ENCODE peak calls at places on chromosomes 2 and 18, in six cellular contexts. H is A549, M is H1, W is WTC11, Z is HepG2, C is K562. X is an unnamed sample.
A peak's percentile ranks its signal among the peaks of the same experiment; 100 is the strongest.

GRCh38 chr2:38534746-38535403 is 67.9 kb downstream of the HNRNPLL start:
- DNase-seq in H (no peak), M (no peak), W (no peak), Z (no peak), C (no peak), X (no peak)

GRCh38 chr2:579351-579886 is 97.8 kb downstream of the TMEM18 start:
- DNase-seq in H (no peak), M (no peak), W (no peak), Z (no peak), C (no peak), X (no peak)

GRCh38 chr18:27094621-27095020 is 90.5 kb downstream of the CHST9 start:
- DNase-seq in H (no peak), M (no peak), W (no peak), Z (peak; percentile 37), C (no peak), X (no peak)

GRCh38 chr2:190911813-190912212 is 31.2 kb downstream of the GLS start:
- DNase-seq in H (no peak), M (no peak), W (no peak), Z (no peak), C (no peak), X (no peak)

GRCh38 chr2:149470046-149470445 is 117.5 kb downstream of the MMADHC start:
- DNase-seq in H (no peak), M (no peak), W (no peak), Z (no peak), C (no peak), X (no peak)

GRCh38 chr2:84878896-84879594 is 1.8 kb downstream of the TRABD2A start:
- DNase-seq in H (no peak), M (no peak), W (no peak), Z (no peak), C (no peak), X (no peak)

GRCh38 chr2:218295029-218295428 is 2.7 kb upstream of the TMBIM1 start:
- DNase-seq in H (no peak), M (no peak), W (no peak), Z (no peak), C (no peak), X (peak; percentile 90)

GRCh38 chr2:112031473-112031872 is 23.6 kb upstream of the TMEM87B start:
- DNase-seq in H (no peak), M (peak; percentile 44), W (no peak), Z (no peak), C (no peak), X (no peak)

GRCh38 chr2:27807476-27807875 is 36.0 kb downstream of the MRPL33 start:
- DNase-seq in H (no peak), M (no peak), W (peak; percentile 45), Z (peak; percentile 36), C (no peak), X (peak; percentile 57)

GRCh38 chr18:50009772-50010171 is 185.2 kb downstream of the MYO5B start:
- DNase-seq in H (peak; percentile 21), M (peak; percentile 62), W (peak; percentile 64), Z (peak; percentile 49), C (peak; percentile 27), X (peak; percentile 40)

GRCh38 chr18:58321986-58322385 is 278.0 kb downstream of the NEDD4L start:
- DNase-seq in H (peak; percentile 66), M (no peak), W (no peak), Z (peak; percentile 50), C (peak; percentile 78), X (peak; percentile 65)

GRCh38 chr18:3051718-3052410 is 38.9 kb upstream of the LPIN2 start:
- DNase-seq in H (peak; percentile 23), M (no peak), W (no peak), Z (peak; percentile 99), C (no peak), X (no peak)

GRCh38 chr2:70003093-70003830 is 41.8 kb upstream of the ASPRV1 start:
- DNase-seq in H (no peak), M (peak; percentile 42), W (no peak), Z (no peak), C (no peak), X (no peak)

GRCh38 chr2:217854684-217855083 is 148.1 kb downstream of the TNS1 start:
- DNase-seq in H (no peak), M (no peak), W (no peak), Z (no peak), C (no peak), X (no peak)

GRCh38 chr2:46067501-46068292 is 229.5 kb upstream of the EPAS1 start:
- DNase-seq in H (peak; percentile 79), M (no peak), W (no peak), Z (peak; percentile 68), C (no peak), X (peak; percentile 98)

GRCh38 chr2:102122115-102122514 is 20.4 kb upstream of the IL1R1 start:
- DNase-seq in H (no peak), M (no peak), W (no peak), Z (no peak), C (no peak), X (no peak)

GRCh38 chr2:239399404-239399999 is 1.3 kb downstream of the HDAC4 start:
- DNase-seq in H (peak; percentile 8), M (no peak), W (no peak), Z (peak; percentile 75), C (peak; percentile 10), X (peak; percentile 36)

GRCh38 chr2:119749405-119750066 is 10.2 kb upstream of the PTPN4 start:
- DNase-seq in H (no peak), M (no peak), W (no peak), Z (no peak), C (no peak), X (peak; percentile 63)

GRCh38 chr2:66753247-66754019 is 318.5 kb downstream of the MEIS1 start:
- DNase-seq in H (no peak), M (no peak), W (no peak), Z (no peak), C (no peak), X (no peak)

GRCh38 chr2:85017436-85018048 is 46.6 kb downstream of the KCMF1 start:
- DNase-seq in H (no peak), M (no peak), W (no peak), Z (no peak), C (no peak), X (peak; percentile 61)

GRCh38 chr18:60549338-60549960 is 176.9 kb upstream of the MC4R start:
- DNase-seq in H (peak; percentile 1), M (no peak), W (no peak), Z (peak; percentile 44), C (peak; percentile 10), X (peak; percentile 64)

GRCh38 chr18:12628706-12629702 is 28.9 kb downstream of the SPIRE1 start:
- DNase-seq in H (no peak), M (no peak), W (no peak), Z (no peak), C (no peak), X (peak; percentile 55)
- TF ChIP-seq JUN in H (no peak), M (no peak), W (no peak), Z (no peak), C (no peak), X (no peak)

GRCh38 chr2:64453710-64454315 is at the start of gene LGALSL:
- DNase-seq in H (peak; percentile 76), M (peak; percentile 86), W (peak; percentile 85), Z (peak; percentile 66), C (peak; percentile 62), X (peak; percentile 66)

GRCh38 chr2:64456298-64456697 is 2.3 kb downstream of the LGALSL start:
- DNase-seq in H (no peak), M (no peak), W (no peak), Z (no peak), C (no peak), X (no peak)

GRCh38 chr2:64455031-64455332 is 1.0 kb downstream of the LGALSL start:
- DNase-seq in H (no peak), M (no peak), W (no peak), Z (no peak), C (no peak), X (no peak)

GRCh38 chr2:64454316-64455030 is 511 bp downstream of the LGALSL start:
- DNase-seq in H (peak; percentile 68), M (peak; percentile 76), W (peak; percentile 76), Z (no peak), C (peak; percentile 63), X (peak; percentile 51)

GRCh38 chr2:64455545-64455944 is 1.6 kb downstream of the LGALSL start:
- DNase-seq in H (peak; percentile 38), M (no peak), W (no peak), Z (peak; percentile 25), C (no peak), X (no peak)
- TF ChIP-seq JUN in H (no peak), M (no peak), W (no peak), Z (no peak), C (no peak), X (no peak)

GRCh38 chr2:232368311-232368731 is 10.2 kb upstream of the ALPP start:
- DNase-seq in H (peak; percentile 21), M (no peak), W (peak; percentile 19), Z (no peak), C (no peak), X (no peak)

GRCh38 chr2:232372231-232373208 is 6.0 kb upstream of the ALPP start:
- DNase-seq in H (no peak), M (no peak), W (peak; percentile 3), Z (no peak), C (no peak), X (no peak)

GRCh38 chr2:232367016-232367415 is 11.5 kb upstream of the ALPP start:
- DNase-seq in H (no peak), M (no peak), W (peak; percentile 7), Z (no peak), C (no peak), X (no peak)

GRCh38 chr2:232367591-232368233 is 10.8 kb upstream of the ALPP start:
- DNase-seq in H (no peak), M (peak; percentile 84), W (peak; percentile 83), Z (peak; percentile 24), C (peak; percentile 35), X (no peak)

DNA sequence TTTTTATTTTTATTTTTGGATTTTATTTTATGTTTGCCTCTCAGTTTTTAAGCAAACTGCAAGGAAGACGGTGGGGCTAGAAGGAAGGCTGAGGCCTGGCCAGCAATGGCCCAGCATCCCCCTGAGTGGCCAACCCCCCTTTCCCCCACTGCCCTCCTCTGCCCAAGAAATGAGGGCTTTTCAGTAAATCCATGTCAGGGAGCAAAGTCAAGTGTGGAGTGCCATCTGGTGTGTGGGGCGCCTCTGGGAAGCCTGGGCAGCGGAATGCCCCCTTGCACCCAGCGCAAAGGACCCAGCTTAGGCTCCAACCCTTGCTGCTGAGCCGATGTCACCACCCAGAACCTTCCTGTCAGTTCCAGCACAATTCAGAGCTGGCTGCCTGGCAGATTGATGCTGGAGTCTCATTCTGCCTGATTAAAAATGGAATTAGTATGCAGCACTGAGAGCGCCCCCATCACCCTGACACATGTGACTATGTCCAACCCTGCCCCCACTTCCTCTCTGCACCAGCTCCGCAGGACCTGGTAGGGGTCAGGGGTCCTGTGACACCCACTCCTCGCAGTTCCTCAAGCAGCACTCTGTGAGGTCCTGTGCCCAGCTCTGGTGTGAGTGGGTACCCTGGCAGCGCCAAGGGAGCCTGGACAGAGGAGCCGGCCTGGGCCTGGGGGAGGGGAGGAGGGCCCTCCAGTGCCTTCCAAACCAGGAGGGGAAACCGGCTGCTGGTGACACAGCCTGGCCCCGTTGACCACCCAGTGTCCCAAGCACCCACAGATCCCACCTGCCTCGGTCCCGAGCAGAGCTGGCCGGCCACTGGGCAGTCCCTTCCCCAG is 9.2 kb upstream of the ALPP start:
- DNase-seq in H (no peak), M (no peak), W (peak; percentile 6), Z (no peak), C (no peak), X (no peak)
- TF ChIP-seq JUN in H (no peak), M (no peak), W (no peak), Z (no peak), C (no peak), X (no peak)

DNA sequence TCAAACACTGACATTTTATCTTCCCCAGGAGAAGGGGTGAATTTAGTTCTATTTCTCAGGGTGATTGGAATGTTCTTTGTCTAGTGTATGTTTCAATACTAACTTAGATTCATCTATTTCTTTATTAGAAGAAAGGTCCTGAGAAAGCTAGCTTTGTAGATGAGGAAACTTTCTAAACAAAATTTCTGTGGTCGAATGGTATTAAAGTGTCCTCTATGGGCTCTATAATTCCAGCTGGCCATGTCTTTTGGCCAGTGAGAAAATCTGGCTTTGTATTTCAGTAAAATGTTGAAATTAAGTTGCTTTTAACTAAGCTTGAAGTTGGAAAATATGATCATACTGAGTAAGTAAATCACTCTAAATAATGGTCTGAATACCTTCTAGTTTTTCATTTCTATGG is 148.9 kb downstream of the RDH14 start:
- DNase-seq in H (no peak), M (no peak), W (no peak), Z (no peak), C (no peak), X (no peak)
- TF ChIP-seq JUN in H (no peak), M (no peak), W (no peak), Z (no peak), C (no peak), X (no peak)

X was measured in endothelial cell of umbilical vein.